ENCODE peak calls at places on chromosome 5, in eight cellular contexts. B is AG04449, G is GM12878, J is GM10248, E is right atrium auricular region, A is RWPE1, O is nephron progenitor cell, H is IMR-90. X is an unnamed sample.

GRCh38 chr5:36152324-36153298 is 700 bp downstream of the SKP2 start:
- DNase-seq in B (no peak), G (no peak), E (no peak), J (peak; percentile 14), O (peak; percentile 20), A (peak; percentile 17), H (peak; percentile 27), X (peak; percentile 28)

GRCh38 chr5:142977363-142978051 is 207.3 kb downstream of the ARHGAP26 start:
- DNase-seq in B (peak; percentile 69), E (no peak), O (no peak), G (peak; percentile 58), H (peak; percentile 94), J (peak; percentile 24), A (peak; percentile 81), X (peak; percentile 88)

GRCh38 chr5:140131967-140132409 is 6.3 kb downstream of the IGIP start:
- DNase-seq in G (no peak), B (peak; percentile 80), J (no peak), H (peak; percentile 97), A (peak; percentile 96), O (no peak), E (no peak), X (peak; percentile 96)

GRCh38 chr5:113047234-113047633 is 70.6 kb downstream of the DCP2 start:
- DNase-seq in O (no peak), E (no peak), B (no peak), G (no peak), J (no peak), A (peak; percentile 64), H (no peak), X (no peak)

GRCh38 chr5:154945695-154946301 is 4.9 kb downstream of the MRPL22 start:
- DNase-seq in B (no peak), G (no peak), A (peak; percentile 53), O (no peak), H (peak; percentile 28), J (peak; percentile 23), E (no peak), X (peak; percentile 43)

GRCh38 chr5:16736158-16736994 is 119.6 kb upstream of the RETREG1 start:
- DNase-seq in B (peak; percentile 24), O (no peak), G (no peak), H (peak; percentile 87), J (no peak), A (peak; percentile 62), E (no peak), X (no peak)

GRCh38 chr5:51890435-51891116 is 507.3 kb downstream of the ISL1 start:
- DNase-seq in O (no peak), B (no peak), J (no peak), E (no peak), A (no peak), H (no peak), G (no peak), X (no peak)

GRCh38 chr5:110458313-110458712 is 268.2 kb downstream of the TMEM232 start:
- DNase-seq in E (no peak), A (no peak), J (no peak), O (no peak), H (no peak), B (no peak), G (no peak), X (no peak)

GRCh38 chr5:165157209-165157608 is 1651.8 kb downstream of the MAT2B start:
- DNase-seq in E (no peak), O (no peak), B (no peak), J (no peak), G (no peak), H (no peak), A (no peak), X (no peak)

GRCh38 chr5:10036136-10036535 is 213.6 kb downstream of the ATPSCKMT start:
- DNase-seq in J (no peak), O (no peak), E (no peak), A (peak; percentile 53), H (peak; percentile 58), B (peak; percentile 61), G (no peak), X (peak; percentile 61)

GRCh38 chr5:136667789-136668188 is 302.4 kb upstream of the TRPC7 start:
- DNase-seq in J (no peak), O (no peak), B (no peak), A (no peak), H (no peak), G (no peak), E (no peak), X (no peak)

DNA sequence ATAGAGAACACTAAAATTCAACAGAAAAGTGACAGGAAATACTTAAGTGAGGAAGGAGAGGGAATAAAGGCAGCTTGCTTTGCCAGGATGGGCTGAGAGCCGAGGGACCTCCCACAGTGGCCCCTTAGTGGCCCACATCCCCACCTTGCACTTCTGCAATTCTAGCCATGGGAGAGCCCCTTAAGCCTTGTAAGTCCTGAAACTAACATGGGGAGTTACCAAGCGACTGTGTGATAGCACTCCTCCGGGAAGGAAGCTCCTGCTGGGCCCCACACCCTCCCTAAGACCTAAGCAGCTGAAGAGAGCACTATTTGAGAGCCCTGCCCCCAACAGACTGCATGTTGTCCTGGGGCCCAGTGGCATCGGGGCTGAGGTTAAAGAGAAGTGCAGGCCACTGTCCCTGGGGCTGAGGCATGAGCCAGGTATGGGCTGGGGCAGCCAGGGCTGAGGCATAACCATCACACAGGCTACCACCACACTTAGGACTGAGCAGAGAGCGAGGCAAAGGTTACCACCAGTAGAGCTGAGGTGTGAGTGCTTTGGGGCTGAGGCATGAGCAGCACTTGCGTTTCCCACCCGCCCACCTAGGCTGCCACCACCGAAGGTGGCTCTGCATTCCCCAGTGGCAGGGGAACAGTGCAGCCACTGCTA is 301.8 kb upstream of the TRPC7 start:
- DNase-seq in E (no peak), O (no peak), G (no peak), J (peak; percentile 17), H (no peak), B (no peak), A (no peak), X (no peak)
- TF ChIP-seq CTCF in E (no peak), O (no peak), G (no peak), J (no peak), H (no peak), B (no peak), A (no peak), X (no peak)

DNA sequence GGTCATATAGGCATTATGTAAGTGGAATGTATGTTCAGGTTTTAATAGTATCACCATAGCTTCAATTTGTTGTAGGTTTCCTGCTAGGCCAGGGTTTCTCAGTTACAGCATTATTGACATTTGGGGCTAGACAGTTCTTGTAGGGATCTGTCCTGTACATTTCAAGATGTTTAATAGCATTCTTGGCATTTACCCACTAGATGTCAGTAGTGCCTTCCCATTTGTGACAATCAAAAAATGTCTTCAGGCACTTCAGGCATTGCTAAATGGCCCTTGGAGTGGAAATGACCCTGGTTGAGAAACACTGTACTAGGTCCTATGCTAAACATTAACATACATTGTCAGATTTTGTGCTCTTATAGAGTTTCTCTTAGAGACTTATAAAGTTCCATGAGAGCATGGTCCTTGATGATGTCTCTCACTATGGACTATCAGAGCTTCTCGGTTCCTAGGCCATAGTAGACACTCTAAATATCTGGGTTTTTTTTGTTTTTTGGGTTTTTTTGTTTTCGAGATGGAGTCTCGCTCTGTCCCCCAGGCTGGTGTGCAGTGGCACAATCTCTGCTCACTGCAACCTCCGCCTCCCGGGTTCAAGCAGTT is 1.4 kb downstream of the KIF20A start:
- DNase-seq in E (no peak), O (no peak), B (peak; percentile 3), G (peak; percentile 62), H (peak; percentile 64), A (peak; percentile 81), J (peak; percentile 53), X (peak; percentile 70)
- TF ChIP-seq CTCF in E (peak; percentile 28), O (peak; percentile 52), B (peak; percentile 46), G (peak; percentile 70), H (peak; percentile 48), A (peak; percentile 83), J (peak; percentile 53), X (peak; percentile 49)

GRCh38 chr5:118060833-118061232 is 927.5 kb downstream of the DTWD2 start:
- DNase-seq in A (no peak), B (no peak), J (no peak), G (no peak), E (no peak), O (no peak), H (no peak), X (no peak)
- TF ChIP-seq CTCF in A (peak; percentile 12), B (no peak), J (no peak), G (no peak), E (no peak), O (no peak), H (no peak), X (no peak)

DNA sequence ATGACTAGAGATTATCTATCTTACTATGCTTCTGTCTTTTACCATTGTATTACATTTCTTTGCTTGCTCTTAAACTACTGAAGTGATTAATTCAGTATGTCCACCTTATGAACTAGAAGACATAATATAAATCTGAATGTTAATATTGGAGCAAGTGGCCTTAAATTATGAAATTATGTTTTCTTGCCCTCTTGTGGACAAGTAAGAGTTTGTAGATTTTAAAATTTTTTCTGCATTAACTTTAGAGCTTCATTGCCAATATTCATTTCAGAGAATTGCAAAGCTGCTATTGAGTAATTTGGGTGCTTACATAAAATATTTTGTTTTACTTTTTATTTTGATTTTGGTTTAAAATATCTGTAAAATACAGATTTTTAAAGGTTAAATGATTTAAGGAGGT is 55.3 kb downstream of the RANBP17 start:
- DNase-seq in O (no peak), H (no peak), E (no peak), J (no peak), G (no peak), A (peak; percentile 11), B (no peak), X (peak; percentile 5)
- TF ChIP-seq CTCF in O (no peak), H (peak; percentile 42), E (no peak), J (no peak), G (no peak), A (peak; percentile 24), B (no peak), X (peak; percentile 19)

DNA sequence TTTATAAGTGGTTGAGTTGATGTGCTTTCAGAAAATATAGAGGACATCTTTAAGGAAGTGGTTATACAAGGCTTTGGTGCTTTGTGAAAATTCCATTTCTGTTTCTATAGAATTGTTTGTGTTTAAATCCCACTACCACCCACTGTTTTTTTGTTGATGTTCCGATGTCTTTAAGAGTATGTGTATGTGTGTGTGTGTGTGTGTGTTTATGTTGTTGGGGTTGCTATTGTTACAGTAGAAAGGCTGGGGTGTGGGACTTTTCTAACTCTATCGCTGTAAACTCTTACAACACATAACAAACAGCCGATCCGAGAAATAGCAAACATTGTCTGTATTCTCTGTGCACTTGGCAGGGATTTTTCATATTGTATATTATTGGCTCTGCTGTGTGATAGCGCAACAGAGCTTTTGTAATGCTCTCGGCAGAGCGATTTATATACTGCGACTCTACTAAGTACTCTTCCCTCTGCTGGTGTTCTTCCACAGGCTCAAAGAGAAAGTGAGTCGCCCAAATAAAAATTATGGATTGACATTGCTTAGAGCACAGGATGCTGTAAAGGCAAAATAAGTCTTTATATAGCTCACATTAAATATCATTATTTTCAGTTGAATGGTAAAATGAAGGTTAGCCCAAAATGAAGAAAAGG is 492.1 kb upstream of the ARRDC3 start:
- DNase-seq in H (no peak), B (no peak), A (no peak), O (no peak), J (no peak), E (no peak), G (no peak), X (peak; percentile 29)
- TF ChIP-seq CTCF in H (no peak), B (no peak), A (no peak), O (no peak), J (no peak), E (no peak), G (no peak), X (no peak)